ENCODE peak calls at places on chromosomes 16 and 17, in seven cellular contexts. K, P, F, Q, T, V and Y are unnamed samples.

GRCh38 chr16:55737966-55738365 is 82.2 kb downstream of the SLC6A2 start:
- DNase-seq in K (no peak), P (no peak), F (no peak), Q (no peak), T (no peak), V (no peak), Y (no peak)

GRCh38 chr17:81888105-81888987 is 3.0 kb downstream of the ALYREF start:
- DNase-seq in K (no peak), P (no peak), F (peak), Q (no peak), T (no peak), V (no peak), Y (no peak)

GRCh38 chr17:4576729-4577322 is 7.5 kb upstream of the SMTNL2 start:
- DNase-seq in K (no peak), P (peak), F (peak), Q (no peak), T (peak), V (no peak), Y (peak)

GRCh38 chr16:68384293-68385255 is 63.7 kb downstream of the SMPD3 start:
- DNase-seq in K (no peak), P (peak), F (peak), Q (no peak), T (peak), V (peak), Y (no peak)

GRCh38 chr17:48333034-48333491 is 97.0 kb downstream of the SKAP1 start:
- DNase-seq in K (no peak), P (no peak), F (no peak), Q (peak), T (no peak), V (no peak), Y (no peak)

GRCh38 chr16:31453255-31454204 is 5.8 kb upstream of the ARMC5 start:
- DNase-seq in K (no peak), P (peak), F (peak), Q (peak), T (peak), V (no peak), Y (no peak)

GRCh38 chr16:69706256-69706974 is 19.9 kb downstream of the NQO1 start:
- DNase-seq in K (no peak), P (no peak), F (no peak), Q (peak), T (no peak), V (no peak), Y (no peak)

GRCh38 chr16:67608367-67608766 is 36.6 kb upstream of the CARMIL2 start:
- DNase-seq in K (no peak), P (no peak), F (no peak), Q (no peak), T (no peak), V (peak), Y (no peak)

GRCh38 chr17:80446645-80447405 is 29.6 kb downstream of the NPTX1 start:
- DNase-seq in K (no peak), P (no peak), F (no peak), Q (peak), T (no peak), V (no peak), Y (no peak)

GRCh38 chr16:20814761-20815160 is 8.4 kb downstream of the REXO5 start:
- DNase-seq in K (no peak), P (no peak), F (no peak), Q (no peak), T (no peak), V (no peak), Y (no peak)

GRCh38 chr17:18319604-18320256 is 4.6 kb downstream of the SMCR8 start:
- DNase-seq in K (peak), P (peak), F (peak), Q (peak), T (peak), V (no peak), Y (peak)

GRCh38 chr17:57585341-57586098 is 159.6 kb downstream of the CCDC182 start:
- DNase-seq in K (no peak), P (no peak), F (no peak), Q (no peak), T (no peak), V (no peak), Y (no peak)

GRCh38 chr17:38465420-38466345 is 37.4 kb downstream of the ARHGAP23 start:
- DNase-seq in K (no peak), P (no peak), F (no peak), Q (no peak), T (no peak), V (peak), Y (no peak)

GRCh38 chr17:29131814-29132682 is 48.1 kb downstream of the MYO18A start:
- DNase-seq in K (peak), P (no peak), F (no peak), Q (peak), T (no peak), V (no peak), Y (no peak)

GRCh38 chr17:72825218-72825617 is 267.3 kb downstream of the SLC39A11 start:
- DNase-seq in K (no peak), P (no peak), F (no peak), Q (no peak), T (no peak), V (no peak), Y (no peak)

GRCh38 chr16:23354246-23354645 is 52.1 kb downstream of the SCNN1B start:
- DNase-seq in K (no peak), P (no peak), F (no peak), Q (no peak), T (no peak), V (no peak), Y (no peak)

GRCh38 chr17:80364091-80364691 is 50.8 kb upstream of the ENDOV start:
- DNase-seq in K (no peak), P (peak), F (peak), Q (peak), T (peak), V (no peak), Y (peak)

GRCh38 chr16:22380529-22380928 is 6.1 kb upstream of the CDR2 start:
- DNase-seq in K (no peak), P (no peak), F (no peak), Q (no peak), T (no peak), V (no peak), Y (no peak)

GRCh38 chr16:71746442-71747046 is 22.0 kb upstream of the PHLPP2 start:
- DNase-seq in K (no peak), P (peak), F (no peak), Q (peak), T (peak), V (peak), Y (no peak)

GRCh38 chr16:88599092-88599733 is 29.0 kb downstream of the ZC3H18 start:
- DNase-seq in K (no peak), P (no peak), F (no peak), Q (no peak), T (no peak), V (no peak), Y (no peak)

GRCh38 chr16:70685938-70686375 is at the start of gene MTSS2:
- DNase-seq in K (peak), P (peak), F (peak), Q (peak), T (peak), V (no peak), Y (peak)

GRCh38 chr17:51703364-51704341 is 443.3 kb downstream of the UTP18 start:
- DNase-seq in K (no peak), P (no peak), F (no peak), Q (peak), T (no peak), V (no peak), Y (no peak)

GRCh38 chr16:88099563-88099890 is 148.3 kb downstream of the BANP start:
- DNase-seq in K (no peak), P (no peak), F (no peak), Q (no peak), T (no peak), V (no peak), Y (no peak)

GRCh38 chr16:22425036-22425801 is 50.8 kb upstream of the CDR2 start:
- DNase-seq in K (no peak), P (no peak), F (no peak), Q (peak), T (no peak), V (no peak), Y (no peak)

GRCh38 chr17:66952031-66952524 is 12.4 kb upstream of the CACNG4 start:
- DNase-seq in K (peak), P (peak), F (peak), Q (no peak), T (no peak), V (no peak), Y (no peak)

GRCh38 chr17:81044764-81045589 is 10.0 kb downstream of the BAIAP2 start:
- DNase-seq in K (no peak), P (no peak), F (no peak), Q (peak), T (no peak), V (no peak), Y (no peak)

GRCh38 chr17:61514491-61514890 is 62.3 kb downstream of the TBX4 start:
- DNase-seq in K (no peak), P (no peak), F (no peak), Q (no peak), T (no peak), V (no peak), Y (no peak)

GRCh38 chr17:61519754-61520440 is 67.7 kb downstream of the TBX4 start:
- DNase-seq in K (no peak), P (no peak), F (no peak), Q (no peak), T (no peak), V (no peak), Y (no peak)

GRCh38 chr17:61517843-61518606 is 65.8 kb downstream of the TBX4 start:
- DNase-seq in K (no peak), P (no peak), F (no peak), Q (no peak), T (no peak), V (no peak), Y (no peak)

GRCh38 chr17:61519139-61519538 is 66.9 kb downstream of the TBX4 start:
- DNase-seq in K (no peak), P (no peak), F (no peak), Q (no peak), T (no peak), V (no peak), Y (no peak)

DNA sequence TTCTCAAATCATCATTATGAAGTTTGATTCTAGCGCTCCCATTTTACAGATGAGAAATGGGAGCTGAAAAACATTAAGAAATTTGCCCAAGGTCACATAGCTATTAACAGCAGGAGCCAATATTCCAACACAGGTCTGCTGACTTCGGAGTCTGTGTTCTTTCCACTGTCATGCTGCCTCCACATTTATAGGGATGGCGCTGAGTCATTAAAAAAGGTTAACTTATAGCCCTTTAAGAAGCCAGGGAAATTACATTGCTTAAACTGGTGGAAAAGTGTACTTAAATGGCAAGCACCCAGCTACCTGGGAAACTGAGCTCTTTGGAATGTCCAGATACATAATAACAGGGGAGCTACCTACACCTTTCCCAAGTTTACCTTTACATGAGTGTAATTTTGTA is 65.0 kb downstream of the TBX4 start:
- DNase-seq in K (no peak), P (no peak), F (no peak), Q (no peak), T (no peak), V (no peak), Y (no peak)
- TF ChIP-seq CTCF in K (no peak), P (no peak), F (no peak), Q (no peak), T (no peak), V (no peak), Y (no peak)

DNA sequence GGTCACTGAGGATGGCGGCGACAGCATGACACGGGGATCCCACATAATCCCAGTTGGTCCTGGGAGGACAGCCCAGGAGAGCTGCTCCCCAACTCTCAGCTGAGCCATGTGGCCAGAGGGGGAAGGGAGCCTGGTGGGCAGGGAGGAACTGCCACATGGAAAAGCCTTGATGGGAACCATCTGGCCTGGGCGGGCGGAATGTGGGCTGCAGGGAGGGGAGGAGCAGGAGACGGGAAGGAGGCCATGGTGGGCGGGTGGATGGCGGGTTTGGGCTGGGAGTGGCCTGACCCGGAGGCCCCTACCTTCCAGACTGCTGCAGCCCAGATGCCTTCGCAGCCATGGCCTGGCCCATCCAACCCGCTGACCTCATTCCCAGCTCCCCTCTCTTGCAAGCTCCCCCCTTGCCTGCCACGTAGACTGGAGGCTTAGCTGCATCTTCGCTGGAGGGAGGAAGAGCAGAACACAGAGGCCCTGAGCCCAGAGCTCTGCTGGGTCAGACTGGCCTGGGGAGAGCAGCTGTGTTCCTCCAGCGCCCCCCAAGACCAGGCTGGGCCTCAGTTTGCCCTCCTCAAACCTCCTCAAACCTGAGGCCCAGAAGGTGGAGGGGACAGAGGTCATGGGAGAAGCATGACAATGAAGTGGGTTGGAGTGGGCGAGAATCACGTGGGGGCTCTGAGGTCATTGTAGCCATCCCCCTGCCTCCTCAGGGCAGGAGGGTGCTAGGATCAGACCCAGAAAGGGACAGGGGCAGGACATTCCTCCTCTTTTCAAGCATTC is 8.2 kb upstream of the COL1A1 start:
- DNase-seq in K (peak), P (peak), F (peak), Q (peak), T (peak), V (no peak), Y (peak)
- TF ChIP-seq CTCF in K (no peak), P (no peak), F (no peak), Q (no peak), T (no peak), V (no peak), Y (no peak)

GRCh38 chr17:76812248-76812647 is 56.0 kb upstream of the MGAT5B start:
- DNase-seq in K (no peak), P (no peak), F (no peak), Q (no peak), T (no peak), V (no peak), Y (no peak)
- TF ChIP-seq CTCF in K (no peak), P (no peak), F (no peak), Q (no peak), T (no peak), V (no peak), Y (no peak)

GRCh38 chr16:81879625-81880024 is 100.5 kb downstream of the PLCG2 start:
- DNase-seq in K (no peak), P (peak), F (no peak), Q (no peak), T (no peak), V (no peak), Y (no peak)
- TF ChIP-seq CTCF in K (no peak), P (peak), F (peak), Q (no peak), T (peak), V (no peak), Y (no peak)

GRCh38 chr17:60165223-60165622 is 15.4 kb downstream of the CA4 start:
- DNase-seq in K (no peak), P (no peak), F (no peak), Q (no peak), T (no peak), V (peak), Y (no peak)
- TF ChIP-seq CTCF in K (no peak), P (peak), F (peak), Q (no peak), T (no peak), V (no peak), Y (no peak)

GRCh38 chr16:583815-584591 is 5.9 kb upstream of the RAB40C start:
- DNase-seq in K (no peak), P (peak), F (no peak), Q (no peak), T (no peak), V (no peak), Y (no peak)
- TF ChIP-seq CTCF in K (no peak), P (no peak), F (no peak), Q (no peak), T (no peak), V (no peak), Y (no peak)